ENCODE peak calls at places on chromosomes 16 and 17, in nine cellular contexts. R is GM12864, Y is suprapubic skin, V is foreskin fibroblast, J is brain microvascular endothelial cell, I is fibroblast of lung, D is upper lobe of right lung, U is A673, N is GM23248. Z is an unnamed sample.

GRCh38 chr17:4789701-4789950 is 862 bp downstream of the GLTPD2 start:
- DNase-seq in R (no peak), Y (no peak), V (no peak), J (no peak), I (no peak), D (no peak), U (no peak), N (no peak), Z (no peak)

GRCh38 chr16:77359065-77359502 is 75.8 kb downstream of the ADAMTS18 start:
- DNase-seq in R (no peak), Y (no peak), V (peak; percentile 6), J (peak; percentile 68), I (peak; percentile 79), D (no peak), U (no peak), N (peak; percentile 24), Z (no peak)

GRCh38 chr16:31386157-31386984 is 6.8 kb upstream of the ITGAD start:
- DNase-seq in R (peak; percentile 35), Y (no peak), V (peak; percentile 35), J (peak; percentile 42), I (peak; percentile 71), D (no peak), U (peak; percentile 22), N (peak; percentile 94), Z (no peak)

GRCh38 chr17:2975469-2975958 is 87.9 kb downstream of the OR1D5 start:
- DNase-seq in R (no peak), Y (no peak), V (no peak), J (no peak), I (peak; percentile 21), D (peak; percentile 59), U (peak; percentile 7), N (no peak), Z (no peak)

GRCh38 chr16:47470810-47471209 is 9.7 kb downstream of the PHKB start:
- DNase-seq in R (no peak), Y (no peak), V (no peak), J (no peak), I (no peak), D (no peak), U (no peak), N (no peak), Z (no peak)

GRCh38 chr17:20926532-20926931 is 116.3 kb downstream of the USP22 start:
- DNase-seq in R (no peak), Y (no peak), V (no peak), J (peak; percentile 34), I (peak; percentile 74), D (no peak), U (no peak), N (peak; percentile 24), Z (no peak)

GRCh38 chr17:77942111-77942988 is 16.2 kb upstream of the TNRC6C start:
- DNase-seq in R (no peak), Y (no peak), V (no peak), J (no peak), I (no peak), D (no peak), U (no peak), N (no peak), Z (no peak)

GRCh38 chr16:70779361-70779760 is 21.6 kb downstream of the VAC14 start:
- DNase-seq in R (no peak), Y (no peak), V (peak; percentile 10), J (no peak), I (no peak), D (no peak), U (no peak), N (peak; percentile 28), Z (no peak)

GRCh38 chr17:45440161-45440859 is 7.6 kb upstream of the ARHGAP27 start:
- DNase-seq in R (no peak), Y (no peak), V (no peak), J (no peak), I (peak; percentile 7), D (peak; percentile 67), U (no peak), N (peak; percentile 28), Z (no peak)

GRCh38 chr16:11828696-11829095 is 22.6 kb downstream of the RSL1D1 start:
- DNase-seq in R (no peak), Y (no peak), V (no peak), J (no peak), I (no peak), D (no peak), U (no peak), N (no peak), Z (no peak)

GRCh38 chr16:3015865-3016521 is 2.0 kb downstream of the CLDN6 start:
- DNase-seq in R (no peak), Y (no peak), V (no peak), J (no peak), I (no peak), D (no peak), U (no peak), N (no peak), Z (no peak)

GRCh38 chr17:28326114-28326513 is 7.1 kb downstream of the TMEM97 start:
- DNase-seq in R (no peak), Y (no peak), V (no peak), J (no peak), I (no peak), D (no peak), U (no peak), N (no peak), Z (peak; percentile 45)

GRCh38 chr17:40307001-40307690 is 1.8 kb upstream of the RARA start:
- DNase-seq in R (no peak), Y (peak; percentile 71), V (peak; percentile 67), J (no peak), I (peak; percentile 64), D (no peak), U (peak; percentile 94), N (peak; percentile 89), Z (peak; percentile 73)

GRCh38 chr17:81508639-81509047 is 4.0 kb downstream of the ACTG1 start:
- DNase-seq in R (no peak), Y (no peak), V (no peak), J (no peak), I (peak; percentile 58), D (no peak), U (no peak), N (peak; percentile 63), Z (peak; percentile 68)

GRCh38 chr16:8936421-8936820 is 27.3 kb downstream of the USP7 start:
- DNase-seq in R (no peak), Y (no peak), V (peak; percentile 28), J (peak; percentile 65), I (peak; percentile 77), D (no peak), U (peak; percentile 60), N (peak; percentile 75), Z (no peak)

GRCh38 chr17:82442643-82443464 is 7.7 kb downstream of the CYBC1 start:
- DNase-seq in R (no peak), Y (no peak), V (no peak), J (no peak), I (no peak), D (no peak), U (no peak), N (no peak), Z (no peak)

GRCh38 chr16:23651943-23652468 is 10.7 kb downstream of the DCTN5 start:
- DNase-seq in R (no peak), Y (no peak), V (no peak), J (no peak), I (no peak), D (no peak), U (no peak), N (no peak), Z (no peak)

GRCh38 chr16:1341495-1342388 is 8.3 kb downstream of the BAIAP3 start:
- DNase-seq in R (no peak), Y (no peak), V (no peak), J (no peak), I (no peak), D (no peak), U (no peak), N (no peak), Z (no peak)

GRCh38 chr16:17313085-17313611 is 157.6 kb downstream of the XYLT1 start:
- DNase-seq in R (no peak), Y (no peak), V (no peak), J (no peak), I (peak; percentile 64), D (no peak), U (no peak), N (peak; percentile 50), Z (peak; percentile 80)

GRCh38 chr16:1416521-1416941 is 2.0 kb upstream of the UNKL start:
- DNase-seq in R (no peak), Y (no peak), V (no peak), J (no peak), I (no peak), D (no peak), U (no peak), N (no peak), Z (no peak)

GRCh38 chr17:82334622-82335394 is 1.2 kb upstream of the SECTM1 start:
- DNase-seq in R (no peak), Y (no peak), V (no peak), J (no peak), I (no peak), D (peak; percentile 69), U (no peak), N (peak; percentile 43), Z (no peak)

DNA sequence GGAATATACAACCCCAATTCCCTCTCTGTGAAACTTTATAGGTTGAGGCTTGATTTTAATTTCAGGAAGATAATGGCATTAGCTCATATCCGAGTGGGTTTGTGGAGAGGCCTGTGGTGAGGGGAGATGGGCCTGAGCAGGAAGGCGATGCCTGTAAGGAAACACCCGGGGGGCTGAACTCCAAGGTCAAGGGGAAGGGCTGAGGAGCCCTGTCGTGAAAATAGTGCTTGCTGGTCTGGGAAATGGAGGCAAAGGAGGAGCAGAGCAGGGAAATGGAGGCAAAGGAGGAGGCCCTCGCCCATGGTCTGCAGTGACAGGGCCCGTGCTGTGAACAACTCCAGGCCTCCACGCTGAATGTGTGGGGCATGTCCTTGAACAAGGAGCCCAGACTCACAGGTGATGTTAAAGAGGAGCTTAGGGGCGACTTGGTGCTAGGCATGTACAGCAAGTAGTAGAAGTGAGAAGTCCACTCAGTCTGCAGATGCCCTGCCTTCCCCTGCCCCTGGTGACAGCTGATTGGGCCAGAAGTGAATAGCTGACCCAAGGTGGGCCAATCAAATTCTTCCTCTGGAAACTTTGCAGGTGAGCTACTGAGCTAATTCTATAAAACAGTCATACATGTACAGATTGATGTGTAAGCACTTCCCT is 38.1 kb downstream of the MRPS23 start:
- DNase-seq in R (no peak), Y (no peak), V (no peak), J (no peak), I (no peak), D (no peak), U (no peak), N (no peak), Z (no peak)
- H3K4me3 ChIP-seq in R (no peak overlapping the region), Y (no peak overlapping the region), V (no peak overlapping the region), J (no peak overlapping the region), I (no peak overlapping the region), D (no peak overlapping the region), U (no peak overlapping the region), N (no peak overlapping the region), Z (peak overlapping the region; percentile 60)

GRCh38 chr17:17494499-17495447 is 1.4 kb downstream of the RASD1 start:
- DNase-seq in R (no peak), Y (peak; percentile 86), V (peak; percentile 36), J (peak; percentile 15), I (peak; percentile 53), D (peak; percentile 80), U (peak; percentile 38), N (peak; percentile 81), Z (no peak)
- H3K4me3 ChIP-seq in R (no peak overlapping the region), Y (peak overlapping the region; percentile 58), V (peak overlapping the region; percentile 51), J (peak overlapping the region; percentile 45), I (peak overlapping the region; percentile 40), D (peak overlapping the region; percentile 68), U (no peak overlapping the region), N (peak overlapping the region; percentile 85), Z (peak overlapping the region; percentile 76)

GRCh38 chr17:53924530-53925455 is 102.1 kb downstream of the KIF2B start:
- DNase-seq in R (no peak), Y (no peak), V (no peak), J (no peak), I (no peak), D (no peak), U (no peak), N (no peak), Z (no peak)
- H3K4me3 ChIP-seq in R (no peak overlapping the region), Y (no peak overlapping the region), V (no peak overlapping the region), J (no peak overlapping the region), I (no peak overlapping the region), D (no peak overlapping the region), U (no peak overlapping the region), N (no peak overlapping the region), Z (no peak overlapping the region)

GRCh38 chr17:31008374-31009035 is 37.7 kb downstream of the RNF135 start:
- DNase-seq in R (peak; percentile 24), Y (peak; percentile 82), V (peak; percentile 52), J (peak; percentile 45), I (peak; percentile 76), D (peak; percentile 88), U (peak; percentile 3), N (peak; percentile 82), Z (peak; percentile 79)
- H3K4me3 ChIP-seq in R (peak overlapping the region; percentile 86), Y (peak overlapping the region; percentile 84), V (peak overlapping the region; percentile 53), J (peak overlapping the region; percentile 62), I (peak overlapping the region; percentile 73), D (peak overlapping the region; percentile 66), U (peak overlapping the region; percentile 17), N (peak overlapping the region; percentile 71), Z (peak overlapping the region; percentile 84)